ENCODE peak calls at places on chromosomes 16 and 17, in nine cellular contexts. M is AG10803; W is activated T-helper 1 cell treated with anti-CD3 and anti-CD28 coated beads, Interleukin-12 subunit alpha, Interleukin-12 subunit beta, Interleukin-2, Interleukin-4 antibody, amounts not matched to agents 30 ng/mL and 10 ng/mL and 1 ng/mL, durations not matched to agents 14 hours and 24 hours and 36 hours; T is T1000; B is left cardiac atrium; P is activated naive CD8-positive, alpha-beta T cell treated with anti-CD3 and anti-CD28 coated beads, Interleukin-2, amount 50 U/mL, for 24 hours; F is ascending aorta; V is NCI-H2081; U is H7. N is an unnamed sample.

GRCh38 chr17:36851230-36851629 is 86.0 kb upstream of the LHX1 start:
- DNase-seq in B (no peak), V (no peak), T (no peak), P (no peak), W (no peak), U (no peak), M (peak), F (no peak), N (no peak)

GRCh38 chr16:89623511-89624232 is 10.2 kb downstream of the DPEP1 start:
- DNase-seq in P (no peak), W (no peak), F (no peak), M (peak), B (no peak), V (no peak), U (peak), T (no peak), N (no peak)

GRCh38 chr17:81093576-81094223 is 58.7 kb downstream of the BAIAP2 start:
- DNase-seq in P (no peak), F (no peak), U (no peak), B (no peak), W (no peak), T (no peak), M (no peak), V (peak), N (no peak)

GRCh38 chr16:72371307-72372081 is 199.5 kb upstream of the PMFBP1 start:
- DNase-seq in F (no peak), W (no peak), P (no peak), B (no peak), T (no peak), M (peak), U (peak), V (peak), N (no peak)

GRCh38 chr17:46722662-46723285 is 95.7 kb downstream of the WNT3 start:
- DNase-seq in F (no peak), W (no peak), V (no peak), B (no peak), P (no peak), M (no peak), U (no peak), T (no peak), N (no peak)

GRCh38 chr16:49675417-49675816 is 180.5 kb downstream of the ZNF423 start:
- DNase-seq in P (no peak), V (no peak), T (no peak), M (no peak), F (no peak), W (no peak), B (no peak), U (no peak), N (no peak)

GRCh38 chr16:89256651-89257254 is 39.2 kb downstream of the ZNF778 start:
- DNase-seq in V (peak), P (peak), F (no peak), T (peak), B (peak), W (peak), M (peak), U (peak), N (no peak)

GRCh38 chr16:3458852-3459361 is 15.4 kb downstream of the NAA60 start:
- DNase-seq in T (no peak), B (no peak), V (no peak), P (no peak), M (peak), U (no peak), F (no peak), W (no peak), N (no peak)

GRCh38 chr16:82311528-82311927 is 141.5 kb upstream of the MPHOSPH6 start:
- DNase-seq in W (no peak), V (no peak), U (no peak), T (no peak), F (no peak), M (no peak), B (no peak), P (no peak), N (no peak)

GRCh38 chr16:54282202-54282922 is 4.2 kb downstream of the IRX3 start:
- DNase-seq in V (no peak), B (peak), T (no peak), W (no peak), F (no peak), U (peak), P (peak), M (peak), N (no peak)

GRCh38 chr17:45961206-45961605 is 37.8 kb upstream of the STH start:
- DNase-seq in W (no peak), B (no peak), V (no peak), T (no peak), U (no peak), M (no peak), P (no peak), F (no peak), N (no peak)

GRCh38 chr16:1450218-1450617 is 5.9 kb upstream of the CCDC154 start:
- DNase-seq in F (no peak), P (no peak), T (no peak), B (no peak), M (no peak), W (no peak), V (no peak), U (peak), N (no peak)

GRCh38 chr16:64240586-64240985 is 881.3 kb downstream of the CDH11 start:
- DNase-seq in V (no peak), W (no peak), B (no peak), P (no peak), U (no peak), F (no peak), T (no peak), M (peak), N (no peak)

GRCh38 chr17:79369001-79369400 is 241.8 kb downstream of the RBFOX3 start:
- DNase-seq in U (no peak), T (no peak), B (no peak), V (no peak), M (no peak), P (no peak), F (no peak), W (no peak), N (no peak)

GRCh38 chr16:72131036-72131435 is 37.4 kb downstream of the DHX38 start:
- DNase-seq in T (no peak), U (peak), V (no peak), M (peak), F (no peak), W (no peak), B (no peak), P (no peak), N (no peak)

GRCh38 chr16:67260426-67261063 is 11.8 kb downstream of the SLC9A5 start:
- DNase-seq in F (no peak), P (no peak), M (peak), W (no peak), V (peak), U (peak), B (no peak), T (no peak), N (peak)

GRCh38 chr16:56090076-56090475 is 101.2 kb upstream of the GNAO1 start:
- DNase-seq in U (no peak), F (no peak), B (no peak), T (no peak), M (no peak), P (no peak), V (no peak), W (no peak), N (no peak)

GRCh38 chr16:65548470-65548869 is 426.6 kb upstream of the CDH11 start:
- DNase-seq in P (no peak), U (peak), F (no peak), B (no peak), V (no peak), M (no peak), T (no peak), W (no peak), N (no peak)

GRCh38 chr16:21684199-21684598 is 20.4 kb downstream of the OTOA start:
- DNase-seq in U (peak), T (no peak), W (no peak), P (peak), B (no peak), M (no peak), F (no peak), V (peak), N (no peak)

GRCh38 chr17:71753070-71753469 is 367.8 kb upstream of the SOX9 start:
- DNase-seq in F (no peak), T (no peak), P (no peak), V (no peak), U (no peak), B (no peak), W (no peak), M (no peak), N (no peak)

GRCh38 chr17:3960764-3961163 is 3.5 kb downstream of the ATP2A3 start:
- DNase-seq in P (no peak), V (peak), W (no peak), F (no peak), U (no peak), B (peak), M (peak), T (no peak), N (no peak)

GRCh38 chr17:74690409-74690825 is 22.3 kb downstream of the CD300LF start:
- DNase-seq in B (peak), T (no peak), W (no peak), M (no peak), P (no peak), U (no peak), F (peak), V (no peak), N (peak)

GRCh38 chr17:74921045-74921681 is 1.9 kb downstream of the USH1G start:
- DNase-seq in T (no peak), U (peak), B (no peak), V (no peak), M (no peak), F (no peak), P (no peak), W (no peak), N (no peak)